ENCODE peak calls at places on chromosomes 11 and 22, in nine cellular contexts. M, B, S, O, U, X, W, C and P are unnamed samples. For H3K36me3, the result is how much of the 10 kb centered on the place peaks cover.

GRCh38 chr22:50274311-50274710 is 4.1 kb upstream of the MAPK11 start:
- DNase-seq in M (no peak), B (no peak), S (peak), O (no peak), U (no peak), X (peak), W (no peak), C (peak), P (peak)

GRCh38 chr11:85884581-85885021 is 29.4 kb downstream of the CCDC83 start:
- DNase-seq in M (no peak), B (no peak), S (no peak), O (no peak), U (no peak), X (peak), W (no peak), C (no peak), P (no peak)

GRCh38 chr11:4385978-4386740 is 7.3 kb downstream of the TRIM21 start:
- DNase-seq in M (no peak), B (no peak), S (no peak), O (no peak), U (no peak), X (no peak), W (no peak), C (no peak), P (no peak)

GRCh38 chr11:6565325-6565724 is 38.1 kb downstream of the RRP8 start:
- DNase-seq in M (no peak), B (no peak), S (no peak), O (no peak), U (no peak), X (no peak), W (no peak), C (no peak), P (no peak)

GRCh38 chr11:45272701-45273100 is 13.4 kb downstream of the SYT13 start:
- DNase-seq in M (no peak), B (no peak), S (no peak), O (no peak), U (no peak), X (no peak), W (peak), C (no peak), P (peak)

GRCh38 chr22:40190501-40190900 is 12.8 kb downstream of the TNRC6B start:
- DNase-seq in M (no peak), B (no peak), S (no peak), O (no peak), U (no peak), X (no peak), W (no peak), C (peak), P (peak)

GRCh38 chr11:62108017-62108750 is 15.6 kb upstream of the INCENP start:
- DNase-seq in M (no peak), B (no peak), S (peak), O (no peak), U (no peak), X (peak), W (peak), C (peak), P (peak)

GRCh38 chr11:59643390-59643789 is 25.4 kb downstream of the PATL1 start:
- DNase-seq in M (no peak), B (no peak), S (no peak), O (no peak), U (no peak), X (no peak), W (no peak), C (no peak), P (peak)

GRCh38 chr11:37786214-37786755 is 1188.2 kb upstream of the RAG2 start:
- DNase-seq in M (no peak), B (no peak), S (no peak), O (no peak), U (no peak), X (peak), W (peak), C (no peak), P (no peak)

GRCh38 chr11:45225277-45225676 is 60.9 kb downstream of the SYT13 start:
- DNase-seq in M (no peak), B (no peak), S (no peak), O (no peak), U (no peak), X (no peak), W (no peak), C (no peak), P (no peak)

GRCh38 chr11:66720223-66720898 is 8.7 kb downstream of the SPTBN2 start:
- DNase-seq in M (no peak), B (no peak), S (no peak), O (peak), U (peak), X (peak), W (peak), C (peak), P (peak)

GRCh38 chr11:73203322-73203721 is 14.8 kb upstream of the P2RY2 start:
- DNase-seq in M (no peak), B (peak), S (no peak), O (no peak), U (no peak), X (no peak), W (no peak), C (no peak), P (no peak)

DNA sequence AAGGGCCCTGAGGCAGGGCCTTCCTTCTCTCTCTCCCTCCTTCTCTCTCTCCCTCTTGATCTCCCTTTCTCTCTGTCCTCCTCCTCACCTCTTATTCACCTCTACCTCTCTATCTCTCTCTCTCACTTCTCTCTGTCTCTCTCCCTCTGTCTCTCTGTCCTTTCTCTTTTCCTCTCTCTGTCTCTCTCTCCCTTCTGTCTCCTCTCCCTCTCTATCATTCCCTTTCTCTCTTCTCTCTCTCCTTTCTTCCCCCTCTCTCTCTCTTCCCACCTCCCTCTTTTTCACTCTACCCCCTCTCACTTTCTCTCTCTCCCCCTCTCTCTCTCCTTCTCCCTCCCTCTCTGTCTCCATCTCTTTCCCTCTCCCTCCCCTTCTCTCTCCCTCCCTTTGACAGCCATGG is 14.8 kb downstream of the ANO1 start:
- DNase-seq in M (no peak), B (no peak), S (no peak), O (no peak), U (no peak), X (no peak), W (no peak), C (no peak), P (no peak)
- H3K27ac ChIP-seq in M (no peak), B (peak), S (no peak), O (no peak), U (no peak), X (no peak), W (no peak), C (no peak), P (no peak)

GRCh38 chr11:63904743-63905142 is 12.2 kb downstream of the RCOR2 start:
- DNase-seq in M (no peak), B (no peak), S (no peak), O (no peak), U (no peak), X (no peak), W (no peak), C (no peak), P (no peak)
- H3K36me3 ChIP-seq in M (half or more), B (half or more), S (half or more), O (under half), U (under half), X (half or more), W (under half), C (under half), P (under half)

GRCh38 chr11:32108576-32108975 is 17.7 kb downstream of the RCN1 start:
- DNase-seq in M (no peak), B (no peak), S (no peak), O (no peak), U (no peak), X (no peak), W (no peak), C (no peak), P (no peak)
- H3K27ac ChIP-seq in M (no peak), B (no peak), S (no peak), O (no peak), U (no peak), X (no peak), W (no peak), C (no peak), P (no peak)

GRCh38 chr22:41351011-41351410 is 30.7 kb upstream of the TEF start:
- DNase-seq in M (no peak), B (no peak), S (no peak), O (no peak), U (no peak), X (no peak), W (no peak), C (no peak), P (no peak)

GRCh38 chr22:41352058-41352457 is 29.7 kb upstream of the TEF start:
- DNase-seq in M (no peak), B (no peak), S (no peak), O (no peak), U (no peak), X (peak), W (peak), C (no peak), P (no peak)

GRCh38 chr22:41347066-41347859 is 34.5 kb upstream of the TEF start:
- DNase-seq in M (no peak), B (no peak), S (no peak), O (no peak), U (no peak), X (no peak), W (no peak), C (no peak), P (no peak)

GRCh38 chr22:41350087-41350486 is 31.7 kb upstream of the TEF start:
- DNase-seq in M (no peak), B (no peak), S (no peak), O (no peak), U (no peak), X (peak), W (no peak), C (no peak), P (peak)

GRCh38 chr22:41348964-41349484 is 32.7 kb upstream of the TEF start:
- DNase-seq in M (no peak), B (no peak), S (no peak), O (no peak), U (no peak), X (no peak), W (no peak), C (no peak), P (no peak)
- H3K36me3 ChIP-seq in M (under half), B (half or more), S (under half), O (under half), U (half or more), X (half or more), W (under half), C (under half), P (under half)

DNA sequence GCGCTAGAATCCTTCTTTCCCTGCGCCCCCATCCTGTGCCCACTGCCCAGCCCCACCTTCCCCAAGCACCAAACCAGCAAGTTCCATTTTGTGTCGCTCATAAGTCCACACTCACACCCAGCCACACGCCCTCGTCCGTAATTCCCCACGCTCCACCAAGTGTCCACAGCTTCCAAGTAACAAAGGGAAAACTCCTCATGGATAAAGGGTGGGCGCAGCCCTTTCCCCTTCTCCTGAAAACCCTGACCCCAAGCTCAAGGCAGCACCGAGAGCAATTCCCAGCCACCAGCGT is 463 bp downstream of the FXYD6 start:
- DNase-seq in M (no peak), B (no peak), S (no peak), O (no peak), U (no peak), X (no peak), W (no peak), C (no peak), P (no peak)
- H3K27ac ChIP-seq in M (no peak), B (no peak), S (no peak), O (peak), U (no peak), X (no peak), W (no peak), C (peak), P (no peak)

DNA sequence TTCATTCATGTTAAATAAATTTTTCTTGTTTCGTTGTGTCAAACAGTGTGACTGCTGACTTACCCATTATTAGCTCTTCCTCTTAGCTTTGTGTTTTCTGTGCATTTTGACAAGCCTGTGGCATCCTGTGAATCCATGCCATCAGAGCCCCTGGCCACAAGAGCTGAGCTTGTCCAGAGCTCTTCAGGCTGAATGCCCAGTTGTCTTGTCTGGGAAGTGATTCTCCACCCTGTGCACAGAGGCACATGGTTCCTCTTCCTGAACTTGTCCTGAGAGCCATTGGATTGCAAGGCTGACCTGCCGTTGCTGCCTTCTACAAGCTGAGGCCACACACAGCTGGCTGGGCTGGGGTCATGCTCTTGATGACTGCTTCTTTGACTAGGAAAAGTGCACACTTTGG is 64.1 kb downstream of the PPP6R3 start:
- DNase-seq in M (no peak), B (no peak), S (no peak), O (no peak), U (no peak), X (no peak), W (no peak), C (no peak), P (no peak)
- H3K36me3 ChIP-seq in M (under half), B (under half), S (half or more), O (under half), U (under half), X (under half), W (under half), C (under half), P (under half)

GRCh38 chr22:42330170-42330569 is 59.7 kb upstream of the TCF20 start:
- DNase-seq in M (no peak), B (no peak), S (no peak), O (no peak), U (no peak), X (no peak), W (no peak), C (no peak), P (no peak)
- H3K27ac ChIP-seq in M (no peak), B (no peak), S (no peak), O (no peak), U (no peak), X (no peak), W (no peak), C (no peak), P (no peak)

DNA sequence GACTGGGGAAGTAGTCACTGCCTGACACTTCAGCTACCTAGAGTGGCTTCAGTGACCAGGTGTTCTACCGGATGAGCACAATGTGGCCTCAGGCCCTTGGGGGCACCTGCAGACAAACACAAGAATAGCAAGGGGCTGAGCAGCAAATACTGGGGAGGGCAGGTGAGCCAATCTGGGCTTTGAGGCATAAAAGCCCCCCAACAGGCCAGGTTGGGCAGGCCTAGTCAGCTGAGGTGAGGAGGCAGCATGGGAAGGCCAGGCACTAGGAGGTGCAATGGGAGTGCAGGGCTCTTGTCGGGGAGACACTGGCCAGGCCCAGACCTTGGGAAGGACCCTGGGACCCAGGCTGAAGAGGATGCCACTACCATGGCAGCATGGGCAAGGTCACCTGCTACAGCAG is 9.0 kb downstream of the UFD1 start:
- DNase-seq in M (no peak), B (no peak), S (no peak), O (no peak), U (no peak), X (no peak), W (no peak), C (no peak), P (no peak)
- H3K36me3 ChIP-seq in M (half or more), B (half or more), S (half or more), O (half or more), U (under half), X (half or more), W (under half), C (under half), P (under half)

DNA sequence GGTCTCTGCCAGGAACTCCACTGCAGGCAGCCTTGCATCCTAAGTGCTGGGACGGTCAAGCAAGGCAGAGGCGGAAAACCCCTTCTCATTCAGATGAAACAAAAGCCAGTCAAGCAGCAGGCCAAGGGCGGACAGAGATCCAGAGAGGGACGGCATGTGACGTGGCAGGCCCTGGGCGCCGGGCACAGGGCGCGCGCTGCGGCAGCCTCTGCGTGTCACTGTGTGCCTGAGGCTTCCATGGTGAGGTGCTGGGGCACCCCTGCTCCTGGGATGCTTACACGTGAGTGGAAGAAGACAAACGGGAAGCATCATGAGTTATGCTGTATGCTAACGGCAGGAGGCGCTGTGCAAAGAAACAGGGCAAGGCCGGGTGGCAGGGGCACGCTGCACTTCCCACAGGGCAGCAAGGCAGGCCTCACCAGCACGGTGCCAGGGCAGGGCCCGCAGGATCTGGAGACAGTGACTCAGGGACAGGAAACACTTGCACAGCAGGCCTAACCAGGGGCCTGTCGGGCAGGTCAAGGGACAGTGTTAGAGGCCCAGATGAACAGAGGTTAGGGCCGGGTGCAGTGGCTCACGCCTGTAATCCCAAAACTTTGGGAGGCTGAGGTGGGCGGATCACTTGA is 6.1 kb downstream of the TOLLIP start:
- DNase-seq in M (no peak), B (no peak), S (no peak), O (peak), U (no peak), X (no peak), W (peak), C (peak), P (peak)
- H3K27ac ChIP-seq in M (no peak), B (no peak), S (no peak), O (no peak), U (no peak), X (no peak), W (no peak), C (peak), P (peak)